ENCODE peak calls at places on chromosomes 2 and 18, in ten cellular contexts. One of them, this sample, is unnamed.

GRCh38 chr18:20971886-20972267 is 139.7 kb downstream of the ROCK1 start:
- DNase-seq in CD8-positive, alpha-beta T cell: no peak
- DNase-seq in ovary: no peak
- DNase-seq in GM23338: peak
- DNase-seq in stomach: no peak
- DNase-seq in fibroblast of mammary gland: peak
- DNase-seq in lung: no peak
- DNase-seq in lower lobe of right lung: no peak
- DNase-seq in fibroblast of pulmonary artery: peak
- DNase-seq in A549: peak
- DNase-seq in this sample: no peak

GRCh38 chr18:76895498-76895897 is 73.1 kb downstream of the ZNF236 start:
- DNase-seq in CD8-positive, alpha-beta T cell: no peak
- DNase-seq in ovary: no peak
- DNase-seq in GM23338: no peak
- DNase-seq in stomach: no peak
- DNase-seq in fibroblast of mammary gland: no peak
- DNase-seq in lung: no peak
- DNase-seq in lower lobe of right lung: no peak
- DNase-seq in fibroblast of pulmonary artery: no peak
- DNase-seq in A549: no peak
- DNase-seq in this sample: no peak

GRCh38 chr2:57720728-57721627 is 325.6 kb upstream of the VRK2 start:
- DNase-seq in CD8-positive, alpha-beta T cell: no peak
- DNase-seq in ovary: peak
- DNase-seq in GM23338: peak
- DNase-seq in stomach: no peak
- DNase-seq in fibroblast of mammary gland: peak
- DNase-seq in lung: no peak
- DNase-seq in lower lobe of right lung: no peak
- DNase-seq in fibroblast of pulmonary artery: peak
- DNase-seq in A549: peak
- DNase-seq in this sample: peak

GRCh38 chr18:63185979-63186378 is 133.6 kb downstream of the BCL2 start:
- DNase-seq in CD8-positive, alpha-beta T cell: no peak
- DNase-seq in ovary: no peak
- DNase-seq in GM23338: no peak
- DNase-seq in stomach: no peak
- DNase-seq in fibroblast of mammary gland: no peak
- DNase-seq in lung: no peak
- DNase-seq in lower lobe of right lung: no peak
- DNase-seq in fibroblast of pulmonary artery: no peak
- DNase-seq in A549: no peak
- DNase-seq in this sample: no peak

GRCh38 chr2:229825476-229825875 is 96.3 kb downstream of the TRIP12 start:
- DNase-seq in CD8-positive, alpha-beta T cell: no peak
- DNase-seq in ovary: no peak
- DNase-seq in GM23338: no peak
- DNase-seq in stomach: no peak
- DNase-seq in fibroblast of mammary gland: no peak
- DNase-seq in lung: no peak
- DNase-seq in lower lobe of right lung: no peak
- DNase-seq in fibroblast of pulmonary artery: no peak
- DNase-seq in A549: no peak
- DNase-seq in this sample: no peak

GRCh38 chr2:55718165-55719008 is 24.7 kb upstream of the PNPT1 start:
- DNase-seq in CD8-positive, alpha-beta T cell: no peak
- DNase-seq in ovary: no peak
- DNase-seq in GM23338: peak
- DNase-seq in stomach: peak
- DNase-seq in fibroblast of mammary gland: peak
- DNase-seq in lung: peak
- DNase-seq in lower lobe of right lung: no peak
- DNase-seq in fibroblast of pulmonary artery: peak
- DNase-seq in A549: peak
- DNase-seq in this sample: peak

GRCh38 chr2:64768426-64769033 is 114.8 kb upstream of the SERTAD2 start:
- DNase-seq in CD8-positive, alpha-beta T cell: no peak
- DNase-seq in ovary: no peak
- DNase-seq in GM23338: peak
- DNase-seq in stomach: no peak
- DNase-seq in fibroblast of mammary gland: no peak
- DNase-seq in lung: no peak
- DNase-seq in lower lobe of right lung: no peak
- DNase-seq in fibroblast of pulmonary artery: no peak
- DNase-seq in A549: no peak
- DNase-seq in this sample: no peak

GRCh38 chr2:109144721-109145120 is 15.7 kb downstream of the SH3RF3 start:
- DNase-seq in CD8-positive, alpha-beta T cell: no peak
- DNase-seq in ovary: no peak
- DNase-seq in GM23338: no peak
- DNase-seq in stomach: no peak
- DNase-seq in fibroblast of mammary gland: no peak
- DNase-seq in lung: no peak
- DNase-seq in lower lobe of right lung: no peak
- DNase-seq in fibroblast of pulmonary artery: no peak
- DNase-seq in A549: no peak
- DNase-seq in this sample: no peak

GRCh38 chr18:33849731-33850130 is 271.7 kb downstream of the ASXL3 start:
- DNase-seq in CD8-positive, alpha-beta T cell: no peak
- DNase-seq in ovary: no peak
- DNase-seq in GM23338: no peak
- DNase-seq in stomach: no peak
- DNase-seq in fibroblast of mammary gland: no peak
- DNase-seq in lung: no peak
- DNase-seq in lower lobe of right lung: no peak
- DNase-seq in fibroblast of pulmonary artery: no peak
- DNase-seq in A549: no peak
- DNase-seq in this sample: no peak

GRCh38 chr2:61543062-61543461 is 4.9 kb upstream of the XPO1 start:
- DNase-seq in CD8-positive, alpha-beta T cell: no peak
- DNase-seq in ovary: no peak
- DNase-seq in GM23338: no peak
- DNase-seq in stomach: no peak
- DNase-seq in fibroblast of mammary gland: no peak
- DNase-seq in lung: no peak
- DNase-seq in lower lobe of right lung: no peak
- DNase-seq in fibroblast of pulmonary artery: no peak
- DNase-seq in A549: no peak
- DNase-seq in this sample: no peak

DNA sequence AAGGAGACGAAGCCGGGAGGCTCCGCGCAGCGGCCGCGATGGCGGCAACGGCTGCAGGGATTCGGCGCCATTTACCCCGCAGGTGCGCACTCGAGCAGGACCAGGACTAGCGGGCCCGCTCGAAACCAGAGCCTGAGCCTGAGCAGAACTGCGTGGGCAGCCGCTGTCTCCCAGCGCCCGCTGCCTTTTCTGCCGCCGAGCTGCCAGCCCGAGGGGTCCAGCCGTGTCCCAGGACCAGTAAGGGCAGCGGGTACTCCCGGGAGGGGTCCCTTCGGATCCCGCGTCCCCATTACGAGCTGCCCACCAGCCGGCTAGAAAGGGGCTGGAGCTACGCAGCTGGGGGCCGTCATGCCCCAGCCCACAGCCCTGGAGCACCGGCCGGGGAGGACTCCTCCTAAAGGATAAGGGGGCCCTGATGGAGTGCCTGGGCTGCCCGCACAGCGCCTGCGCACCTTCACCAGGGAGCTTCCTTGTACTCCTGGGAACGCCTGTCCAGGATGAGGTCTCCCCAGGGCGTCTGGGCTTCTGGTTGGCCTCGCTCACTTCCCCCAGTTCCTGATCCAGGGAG is 9.9 kb downstream of the ALPP start:
- DNase-seq in CD8-positive, alpha-beta T cell: no peak
- DNase-seq in ovary: no peak
- DNase-seq in GM23338: peak
- DNase-seq in stomach: no peak
- DNase-seq in fibroblast of mammary gland: no peak
- DNase-seq in lung: no peak
- DNase-seq in lower lobe of right lung: no peak
- DNase-seq in fibroblast of pulmonary artery: no peak
- DNase-seq in A549: no peak
- DNase-seq in this sample: no peak
- H3K4me3 ChIP-seq in CD8-positive, alpha-beta T cell: no peak
- H3K4me3 ChIP-seq in ovary: no peak
- H3K4me3 ChIP-seq in GM23338: peak
- H3K4me3 ChIP-seq in stomach: no peak
- H3K4me3 ChIP-seq in fibroblast of mammary gland: no peak
- H3K4me3 ChIP-seq in lung: no peak
- H3K4me3 ChIP-seq in lower lobe of right lung: peak
- H3K4me3 ChIP-seq in fibroblast of pulmonary artery: no peak
- H3K4me3 ChIP-seq in A549: no peak
- H3K4me3 ChIP-seq in this sample: peak

DNA sequence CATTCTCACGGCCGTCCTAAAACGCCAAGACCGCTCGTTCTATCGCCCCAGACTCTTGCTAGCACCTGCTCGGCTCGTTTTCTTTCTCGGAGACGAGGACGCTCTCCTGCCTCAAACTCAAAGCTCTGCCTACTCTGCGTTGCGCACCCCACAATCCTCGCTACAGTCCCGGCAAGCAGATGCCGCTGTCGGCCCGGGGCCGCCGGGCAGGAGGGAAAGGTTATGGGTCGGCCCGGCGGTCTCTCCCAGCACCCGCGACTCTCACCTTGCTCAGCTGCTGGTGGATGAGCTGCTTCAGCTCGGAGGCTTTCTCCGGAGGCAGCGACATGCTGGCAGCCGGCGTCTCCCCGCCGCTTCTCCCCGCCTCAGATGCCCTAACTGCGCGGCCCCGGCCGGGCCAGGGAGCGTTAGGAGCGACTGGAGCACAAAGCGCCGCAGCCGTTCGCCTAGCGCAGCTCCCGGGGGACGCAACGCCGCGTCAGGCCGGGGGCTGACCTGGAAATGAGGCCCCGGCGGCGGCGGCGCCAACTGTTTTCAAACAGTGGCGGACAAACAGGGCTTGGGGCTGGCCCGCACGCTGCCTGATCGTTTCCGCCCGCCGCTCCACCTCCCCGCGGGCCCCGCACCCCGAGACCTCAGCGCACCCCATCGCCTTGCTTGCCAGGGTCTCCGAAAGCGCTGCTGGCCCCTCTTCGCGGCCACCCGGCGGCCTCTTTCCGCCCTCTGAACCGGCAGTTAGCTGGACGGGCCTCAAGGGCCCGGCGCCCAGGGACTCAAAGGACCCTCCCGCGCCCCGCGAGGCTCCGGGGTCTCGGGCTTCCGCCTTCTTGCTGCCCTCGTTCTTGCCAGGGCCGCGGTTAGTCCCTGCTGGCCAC is at the start of the genes CEP76 and PSMG2:
- DNase-seq in CD8-positive, alpha-beta T cell: peak
- DNase-seq in ovary: peak
- DNase-seq in GM23338: peak
- DNase-seq in stomach: peak
- DNase-seq in fibroblast of mammary gland: peak
- DNase-seq in lung: peak
- DNase-seq in lower lobe of right lung: peak
- DNase-seq in fibroblast of pulmonary artery: peak
- DNase-seq in A549: peak
- DNase-seq in this sample: peak
- TF ChIP-seq CTCF in CD8-positive, alpha-beta T cell: no peak
- TF ChIP-seq CTCF in ovary: no peak
- TF ChIP-seq CTCF in GM23338: no peak
- TF ChIP-seq CTCF in stomach: no peak
- TF ChIP-seq CTCF in fibroblast of mammary gland: no peak
- TF ChIP-seq CTCF in lung: no peak
- TF ChIP-seq CTCF in lower lobe of right lung: no peak
- TF ChIP-seq CTCF in fibroblast of pulmonary artery: no peak
- TF ChIP-seq CTCF in A549: no peak
- TF ChIP-seq CTCF in this sample: no peak

GRCh38 chr2:104434363-104434792 is 419.5 kb upstream of the POU3F3 start:
- DNase-seq in CD8-positive, alpha-beta T cell: no peak
- DNase-seq in ovary: no peak
- DNase-seq in GM23338: peak
- DNase-seq in stomach: peak
- DNase-seq in fibroblast of mammary gland: no peak
- DNase-seq in lung: no peak
- DNase-seq in lower lobe of right lung: peak
- DNase-seq in fibroblast of pulmonary artery: no peak
- DNase-seq in A549: no peak
- DNase-seq in this sample: no peak
- H3K4me3 ChIP-seq in CD8-positive, alpha-beta T cell: no peak
- H3K4me3 ChIP-seq in ovary: no peak
- H3K4me3 ChIP-seq in GM23338: peak
- H3K4me3 ChIP-seq in stomach: peak
- H3K4me3 ChIP-seq in fibroblast of mammary gland: no peak
- H3K4me3 ChIP-seq in lung: no peak
- H3K4me3 ChIP-seq in lower lobe of right lung: peak
- H3K4me3 ChIP-seq in fibroblast of pulmonary artery: no peak
- H3K4me3 ChIP-seq in A549: peak
- H3K4me3 ChIP-seq in this sample: no peak

DNA sequence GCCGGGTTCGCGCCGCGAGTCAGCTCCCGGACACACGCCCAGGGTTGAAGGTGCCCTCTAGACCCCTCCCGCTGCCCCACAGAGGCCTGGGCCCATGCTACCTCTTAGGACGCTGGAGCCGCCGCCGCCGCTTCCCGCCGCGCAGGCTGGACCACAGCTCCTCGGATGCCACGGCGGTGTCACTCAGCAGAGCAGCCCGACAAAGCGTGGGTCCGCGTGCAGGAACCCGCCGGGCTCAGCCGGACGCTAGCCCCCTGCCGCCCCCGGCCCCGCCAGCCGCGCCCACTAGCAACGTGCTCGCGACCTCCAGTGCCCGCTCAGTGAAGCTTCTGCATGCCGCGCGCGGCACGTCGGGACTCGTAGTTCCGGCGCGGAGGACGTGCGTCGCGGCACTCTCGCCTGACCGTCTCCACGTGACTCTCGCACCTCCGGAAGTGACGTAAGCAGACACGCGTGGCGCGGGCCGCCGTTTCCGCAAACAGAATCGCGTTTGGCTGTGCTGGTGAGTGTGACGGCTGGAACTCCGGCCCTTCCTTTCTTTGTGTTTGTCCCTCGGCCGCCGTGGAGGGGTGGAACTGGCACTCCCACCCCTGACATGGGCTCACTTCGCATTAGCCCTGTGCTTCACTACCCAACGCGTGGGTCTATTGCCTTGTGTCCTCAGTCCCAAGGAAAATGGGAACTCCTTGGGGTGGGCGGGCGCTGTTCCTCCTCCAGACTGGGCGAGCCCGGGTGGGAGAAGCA is at the start of the genes FAM210A and RNMT:
- DNase-seq in CD8-positive, alpha-beta T cell: peak
- DNase-seq in ovary: peak
- DNase-seq in GM23338: peak
- DNase-seq in stomach: peak
- DNase-seq in fibroblast of mammary gland: peak
- DNase-seq in lung: peak
- DNase-seq in lower lobe of right lung: peak
- DNase-seq in fibroblast of pulmonary artery: peak
- DNase-seq in A549: peak
- DNase-seq in this sample: peak
- TF ChIP-seq CTCF in CD8-positive, alpha-beta T cell: no peak
- TF ChIP-seq CTCF in ovary: no peak
- TF ChIP-seq CTCF in GM23338: no peak
- TF ChIP-seq CTCF in stomach: no peak
- TF ChIP-seq CTCF in fibroblast of mammary gland: no peak
- TF ChIP-seq CTCF in lung: peak
- TF ChIP-seq CTCF in lower lobe of right lung: no peak
- TF ChIP-seq CTCF in fibroblast of pulmonary artery: no peak
- TF ChIP-seq CTCF in A549: no peak
- TF ChIP-seq CTCF in this sample: no peak

This sample was measured in retinal pigment epithelial cell.